ENCODE peak calls at places on chromosomes 3 and 15, in five cellular contexts. Z, M, T, I and P are unnamed samples.

GRCh38 chr15:99450896-99451358 is 114.9 kb upstream of the MEF2A start:
- DNase-seq in Z (peak; percentile 56), M (no peak), T (peak; percentile 80), I (no peak), P (peak; percentile 68)

GRCh38 chr15:52247032-52247431 is 48.6 kb downstream of the MYO5C start:
- DNase-seq in Z (no peak), M (no peak), T (no peak), I (no peak), P (no peak)

GRCh38 chr15:63971427-63971805 is 74.9 kb downstream of the DAPK2 start:
- DNase-seq in Z (no peak), M (no peak), T (no peak), I (no peak), P (no peak)

GRCh38 chr3:70471464-70472342 is 159.3 kb upstream of the MDFIC2 start:
- DNase-seq in Z (no peak), M (no peak), T (no peak), I (no peak), P (no peak)

GRCh38 chr3:7400360-7400759 is 539.4 kb downstream of the GRM7 start:
- DNase-seq in Z (no peak), M (no peak), T (no peak), I (no peak), P (no peak)

GRCh38 chr3:9866639-9867038 is 13.4 kb downstream of the CIDEC start:
- DNase-seq in Z (no peak), M (no peak), T (peak; percentile 70), I (no peak), P (no peak)

GRCh38 chr3:52771334-52771681 is 568 bp upstream of the NEK4 start:
- DNase-seq in Z (no peak), M (no peak), T (no peak), I (no peak), P (no peak)

GRCh38 chr15:82891025-82891390 is 61.5 kb downstream of the HOMER2 start:
- DNase-seq in Z (no peak), M (no peak), T (no peak), I (no peak), P (no peak)

GRCh38 chr15:69979783-69980182 is 117.9 kb downstream of the TLE3 start:
- DNase-seq in Z (peak; percentile 78), M (peak; percentile 73), T (no peak), I (no peak), P (no peak)

GRCh38 chr3:126541628-126542339 is 16.9 kb downstream of the C3orf22 start:
- DNase-seq in Z (no peak), M (peak; percentile 38), T (peak; percentile 42), I (no peak), P (peak; percentile 0)

GRCh38 chr3:55329849-55330248 is 157.3 kb downstream of the WNT5A start:
- DNase-seq in Z (no peak), M (no peak), T (no peak), I (no peak), P (no peak)

GRCh38 chr3:55364426-55364825 is 122.7 kb downstream of the WNT5A start:
- DNase-seq in Z (no peak), M (no peak), T (no peak), I (no peak), P (no peak)

GRCh38 chr15:73110246-73110645 is 58.0 kb downstream of the NEO1 start:
- DNase-seq in Z (no peak), M (no peak), T (no peak), I (no peak), P (no peak)

GRCh38 chr15:59191855-59192237 is 14.8 kb upstream of the LDHAL6B start:
- DNase-seq in Z (no peak), M (no peak), T (no peak), I (peak; percentile 80), P (peak; percentile 65)

GRCh38 chr3:39110041-39110639 is 2.7 kb downstream of the TTC21A start:
- DNase-seq in Z (no peak), M (no peak), T (no peak), I (no peak), P (no peak)

GRCh38 chr15:70815604-70816003 is 38.4 kb downstream of the LARP6 start:
- DNase-seq in Z (no peak), M (no peak), T (no peak), I (no peak), P (no peak)

GRCh38 chr15:68576253-68577236 is 2.2 kb upstream of the CORO2B start:
- DNase-seq in Z (no peak), M (no peak), T (no peak), I (no peak), P (no peak)

GRCh38 chr15:32910839-32911238 is 193.0 kb downstream of the GREM1 start:
- DNase-seq in Z (no peak), M (no peak), T (no peak), I (no peak), P (no peak)

GRCh38 chr15:29568840-29569532 is 253.3 kb downstream of the TJP1 start:
- DNase-seq in Z (no peak), M (no peak), T (no peak), I (peak; percentile 88), P (peak; percentile 31)

GRCh38 chr15:59105839-59106238 is 893 bp downstream of the CCNB2 start:
- DNase-seq in Z (peak; percentile 22), M (no peak), T (no peak), I (peak; percentile 49), P (no peak)

GRCh38 chr15:82942691-82943090 is 9.8 kb downstream of the HOMER2 start:
- DNase-seq in Z (no peak), M (no peak), T (peak; percentile 78), I (peak; percentile 33), P (peak; percentile 89)

GRCh38 chr15:59208850-59209249 is 2.2 kb downstream of the LDHAL6B start:
- DNase-seq in Z (no peak), M (no peak), T (no peak), I (no peak), P (no peak)

GRCh38 chr3:69710153-69710977 is 28.9 kb upstream of the MITF start:
- DNase-seq in Z (no peak), M (no peak), T (no peak), I (no peak), P (no peak)

GRCh38 chr15:96889734-96890480 is 559.4 kb downstream of the NR2F2 start:
- DNase-seq in Z (no peak), M (no peak), T (no peak), I (no peak), P (peak; percentile 38)

GRCh38 chr15:86865920-86866319 is 786.2 kb downstream of the AGBL1 start:
- DNase-seq in Z (no peak), M (no peak), T (no peak), I (no peak), P (no peak)

GRCh38 chr15:40106203-40107161 is 2.2 kb downstream of the BMF start:
- DNase-seq in Z (peak; percentile 69), M (peak; percentile 77), T (peak; percentile 85), I (peak; percentile 54), P (peak; percentile 70)

GRCh38 chr3:18099611-18100010 is 325.5 kb downstream of the SATB1 start:
- DNase-seq in Z (no peak), M (no peak), T (no peak), I (no peak), P (no peak)

GRCh38 chr15:57319226-57319918 is 56.9 kb upstream of the CGNL1 start:
- DNase-seq in Z (no peak), M (no peak), T (no peak), I (no peak), P (no peak)

GRCh38 chr3:105860649-105861048 is 8.2 kb downstream of the CBLB start:
- DNase-seq in Z (no peak), M (no peak), T (no peak), I (no peak), P (no peak)

GRCh38 chr3:4289044-4289443 is 14.1 kb upstream of the SETMAR start:
- DNase-seq in Z (no peak), M (no peak), T (no peak), I (no peak), P (no peak)

GRCh38 chr3:141305436-141305835 is 62.9 kb upstream of the ZBTB38 start:
- DNase-seq in Z (no peak), M (no peak), T (no peak), I (peak; percentile 43), P (peak; percentile 46)

GRCh38 chr3:10553586-10554235 is 48.3 kb upstream of the ATP2B2 start:
- DNase-seq in Z (no peak), M (no peak), T (no peak), I (no peak), P (no peak)

GRCh38 chr15:57085267-57085666 is 166.8 kb downstream of the TCF12 start:
- DNase-seq in Z (no peak), M (no peak), T (no peak), I (no peak), P (peak; percentile 11)

GRCh38 chr3:195102609-195103467 is 168.1 kb downstream of the XXYLT1 start:
- DNase-seq in Z (no peak), M (no peak), T (no peak), I (peak; percentile 50), P (peak; percentile 48)

GRCh38 chr3:23493846-23494245 is 290.7 kb downstream of the UBE2E2 start:
- DNase-seq in Z (no peak), M (no peak), T (no peak), I (no peak), P (no peak)

GRCh38 chr3:23497156-23497555 is 294.0 kb downstream of the UBE2E2 start:
- DNase-seq in Z (no peak), M (no peak), T (no peak), I (no peak), P (no peak)

GRCh38 chr3:23496165-23496564 is 293.0 kb downstream of the UBE2E2 start:
- DNase-seq in Z (peak; percentile 13), M (no peak), T (no peak), I (no peak), P (no peak)

GRCh38 chr3:23495507-23495906 is 292.4 kb downstream of the UBE2E2 start:
- DNase-seq in Z (no peak), M (no peak), T (no peak), I (no peak), P (no peak)

DNA sequence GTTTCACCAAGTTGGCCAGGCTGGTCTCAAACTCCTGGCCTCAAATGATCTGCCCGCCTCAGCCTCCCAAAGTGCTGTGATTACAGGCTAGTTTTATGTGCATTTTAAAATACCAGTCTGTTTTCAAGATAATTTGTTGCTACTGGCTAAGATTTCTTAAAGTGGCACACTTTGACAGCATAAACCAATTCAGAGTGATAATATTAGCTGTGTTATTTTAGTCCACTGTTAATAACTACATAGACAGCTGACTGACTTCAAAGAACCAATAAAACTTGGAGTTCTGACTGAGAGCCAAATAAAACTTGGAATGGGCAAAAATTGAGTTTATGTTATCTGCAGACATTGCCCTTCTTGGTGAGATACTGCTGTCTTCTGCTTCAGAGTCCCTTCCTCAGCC is 291.8 kb downstream of the UBE2E2 start:
- DNase-seq in Z (no peak), M (no peak), T (no peak), I (no peak), P (no peak)
- TF ChIP-seq CTCF in Z (no peak), M (no peak), T (no peak), I (no peak), P (no peak)

GRCh38 chr3:111746772-111747171 is 112.3 kb upstream of the PHLDB2 start:
- DNase-seq in Z (no peak), M (no peak), T (no peak), I (no peak), P (no peak)
- TF ChIP-seq CTCF in Z (no peak), M (no peak), T (no peak), I (no peak), P (no peak)

GRCh38 chr3:42661593-42662022 is 8.1 kb downstream of the ZBTB47 start:
- DNase-seq in Z (peak; percentile 9), M (no peak), T (no peak), I (no peak), P (no peak)
- TF ChIP-seq CTCF in Z (no peak), M (no peak), T (no peak), I (no peak), P (no peak)

GRCh38 chr3:481680-482079 is 285.1 kb downstream of the CHL1 start:
- DNase-seq in Z (peak; percentile 28), M (no peak), T (no peak), I (no peak), P (peak; percentile 6)
- TF ChIP-seq CTCF in Z (no peak), M (no peak), T (no peak), I (peak; percentile 19), P (peak; percentile 33)